ENCODE peak calls at places on chromosomes 7 and 10, in five cellular contexts. G is ovary, K is GM12878, D is tibial artery, U is fibroblast of pulmonary artery. Y is an unnamed sample.

GRCh38 chr10:51079331-51079730 is 5.0 kb downstream of the PRKG1 start:
- DNase-seq in G (no peak), K (no peak), D (no peak), U (no peak), Y (no peak)

GRCh38 chr7:150631866-150632864 is at the start of gene GIMAP6:
- DNase-seq in G (no peak), K (peak; percentile 51), D (no peak), U (no peak), Y (peak; percentile 52)

GRCh38 chr10:69752491-69752890 is 49.2 kb upstream of the COL13A1 start:
- DNase-seq in G (no peak), K (no peak), D (no peak), U (no peak), Y (no peak)

GRCh38 chr10:3081383-3081981 is 14.1 kb downstream of the PFKP start:
- DNase-seq in G (no peak), K (no peak), D (peak; percentile 58), U (no peak), Y (no peak)

GRCh38 chr10:108375691-108376090 is 1211.2 kb upstream of the SORCS1 start:
- DNase-seq in G (no peak), K (no peak), D (no peak), U (peak; percentile 13), Y (no peak)

GRCh38 chr7:116542618-116543017 is 17.8 kb downstream of the CAV1 start:
- DNase-seq in G (no peak), K (no peak), D (no peak), U (no peak), Y (no peak)

GRCh38 chr10:133364645-133365431 is 7.0 kb upstream of the FUOM start:
- DNase-seq in G (no peak), K (no peak), D (no peak), U (no peak), Y (no peak)

GRCh38 chr7:117937049-117937448 is 63.8 kb upstream of the CTTNBP2 start:
- DNase-seq in G (no peak), K (no peak), D (no peak), U (no peak), Y (no peak)

GRCh38 chr7:74452748-74453320 is 872 bp upstream of the GTF2IRD1 start:
- DNase-seq in G (peak; percentile 83), K (no peak), D (peak; percentile 93), U (no peak), Y (no peak)

GRCh38 chr10:113454341-113455061 is 98.4 kb upstream of the HABP2 start:
- DNase-seq in G (peak; percentile 58), K (no peak), D (peak; percentile 72), U (peak; percentile 42), Y (no peak)

GRCh38 chr7:140719711-140720110 is 23.2 kb downstream of the NDUFB2 start:
- DNase-seq in G (no peak), K (peak; percentile 11), D (no peak), U (peak; percentile 58), Y (no peak)

GRCh38 chr7:23003505-23004246 is 10.3 kb downstream of the HYCC1 start:
- DNase-seq in G (no peak), K (no peak), D (no peak), U (no peak), Y (no peak)

GRCh38 chr10:18099420-18099819 is 40.8 kb upstream of the CACNB2 start:
- DNase-seq in G (no peak), K (no peak), D (no peak), U (peak; percentile 27), Y (no peak)

GRCh38 chr7:75875113-75876080 is 3.4 kb upstream of the RHBDD2 start:
- DNase-seq in G (no peak), K (no peak), D (no peak), U (no peak), Y (no peak)

GRCh38 chr10:121675344-121675743 is 77.1 kb upstream of the FGFR2 start:
- DNase-seq in G (no peak), K (no peak), D (no peak), U (no peak), Y (no peak)
- TF ChIP-seq CTCF in G (no peak), K (no peak), D (no peak), U (no peak), Y (no peak)

GRCh38 chr10:126499744-126500143 is 111.5 kb upstream of the ADAM12 start:
- DNase-seq in G (no peak), K (no peak), D (no peak), U (no peak), Y (no peak)

GRCh38 chr10:126496771-126497545 is 108.7 kb upstream of the ADAM12 start:
- DNase-seq in G (no peak), K (no peak), D (no peak), U (no peak), Y (no peak)

GRCh38 chr10:126500185-126500584 is 111.9 kb upstream of the ADAM12 start:
- DNase-seq in G (no peak), K (no peak), D (no peak), U (no peak), Y (no peak)

GRCh38 chr10:126500866-126501265 is 112.6 kb upstream of the ADAM12 start:
- DNase-seq in G (no peak), K (no peak), D (no peak), U (peak; percentile 32), Y (no peak)

DNA sequence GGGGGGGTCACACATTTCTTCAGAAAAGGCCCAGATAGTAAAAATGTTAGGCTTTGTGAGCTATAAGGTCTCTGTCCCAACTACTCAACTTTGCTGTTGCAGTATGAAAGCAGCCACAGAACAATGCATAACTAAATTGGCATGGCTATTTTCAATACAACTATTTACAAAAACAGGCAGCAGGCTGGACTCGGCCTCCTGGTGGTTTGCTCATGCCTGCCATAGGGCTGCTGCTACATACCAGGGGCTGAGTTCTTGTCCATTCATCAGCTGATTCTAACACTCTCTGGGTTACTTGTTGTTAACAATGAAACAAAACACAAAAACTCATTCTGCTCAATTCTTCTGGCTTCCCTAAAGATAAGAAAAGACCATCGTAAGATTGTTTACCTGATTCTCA is 109.4 kb upstream of the ADAM12 start:
- DNase-seq in G (no peak), K (no peak), D (no peak), U (no peak), Y (no peak)
- TF ChIP-seq CTCF in G (no peak), K (no peak), D (no peak), U (no peak), Y (no peak)

GRCh38 chr7:130886438-130887135 is 152.6 kb upstream of the KLF14 start:
- DNase-seq in G (no peak), K (no peak), D (no peak), U (no peak), Y (no peak)

GRCh38 chr7:130884437-130885417 is 150.7 kb upstream of the KLF14 start:
- DNase-seq in G (no peak), K (no peak), D (no peak), U (peak; percentile 35), Y (no peak)

GRCh38 chr7:130888017-130888371 is 154.0 kb upstream of the KLF14 start:
- DNase-seq in G (no peak), K (no peak), D (no peak), U (peak; percentile 48), Y (no peak)

GRCh38 chr7:130888468-130888867 is 154.5 kb upstream of the KLF14 start:
- DNase-seq in G (no peak), K (no peak), D (no peak), U (no peak), Y (no peak)

GRCh38 chr7:130887182-130888016 is 153.4 kb upstream of the KLF14 start:
- DNase-seq in G (no peak), K (no peak), D (no peak), U (peak; percentile 86), Y (no peak)
- TF ChIP-seq CTCF in G (no peak), K (no peak), D (no peak), U (no peak), Y (no peak)

DNA sequence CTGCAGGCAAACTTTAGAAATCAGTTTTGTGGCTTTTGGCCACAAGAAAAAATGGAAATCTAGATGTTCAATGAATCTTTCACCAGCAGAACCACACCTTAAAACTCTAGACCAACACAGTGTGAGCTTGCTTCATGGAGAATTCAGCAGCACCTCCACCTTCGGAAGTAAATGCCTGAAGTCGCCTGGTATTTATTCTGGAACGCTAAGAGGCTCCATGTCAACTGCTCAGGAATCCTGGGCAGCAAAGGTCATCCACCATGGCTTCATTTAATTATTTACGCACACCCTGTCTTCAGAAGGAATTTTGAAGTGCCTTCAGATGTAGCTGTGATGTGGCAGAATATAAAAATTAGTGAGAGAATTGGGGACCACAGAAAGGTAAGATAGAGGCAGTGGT is 167.7 kb downstream of the GFRA1 start:
- DNase-seq in G (no peak), K (no peak), D (no peak), U (no peak), Y (no peak)
- TF ChIP-seq CTCF in G (no peak), K (no peak), D (no peak), U (no peak), Y (no peak)

GRCh38 chr7:28142650-28143049 is 37.9 kb downstream of the JAZF1 start:
- DNase-seq in G (no peak), K (no peak), D (no peak), U (no peak), Y (no peak)
- TF ChIP-seq CTCF in G (no peak), K (peak; percentile 25), D (no peak), U (no peak), Y (peak; percentile 43)

GRCh38 chr7:4208586-4208985 is 473.5 kb upstream of the FOXK1 start:
- DNase-seq in G (no peak), K (no peak), D (peak; percentile 57), U (no peak), Y (no peak)

GRCh38 chr7:4211261-4211660 is 470.8 kb upstream of the FOXK1 start:
- DNase-seq in G (no peak), K (no peak), D (no peak), U (no peak), Y (no peak)

GRCh38 chr7:4210821-4211220 is 471.3 kb upstream of the FOXK1 start:
- DNase-seq in G (no peak), K (no peak), D (no peak), U (no peak), Y (no peak)

GRCh38 chr7:4209126-4209525 is 473.0 kb upstream of the FOXK1 start:
- DNase-seq in G (no peak), K (no peak), D (peak; percentile 50), U (no peak), Y (no peak)

GRCh38 chr7:4209966-4210365 is 472.1 kb upstream of the FOXK1 start:
- DNase-seq in G (no peak), K (no peak), D (peak; percentile 56), U (no peak), Y (no peak)
- TF ChIP-seq CTCF in G (no peak), K (no peak), D (no peak), U (no peak), Y (no peak)

GRCh38 chr7:105581066-105581811 is at the start of gene EFCAB10:
- DNase-seq in G (peak; percentile 46), K (no peak), D (no peak), U (peak; percentile 54), Y (peak; percentile 57)
- TF ChIP-seq CTCF in G (no peak), K (no peak), D (no peak), U (no peak), Y (no peak)